ENCODE peak calls at places on chromosome 15, in five cellular contexts. X is fibroblast of lung, E is mucosa of descending colon, C is breast epithelium, B is left ventricle myocardium inferior. J is an unnamed sample.
A peak's percentile ranks its signal among the peaks of the same experiment; 100 is the strongest.

GRCh38 chr15:100259266-100259665 is 82.5 kb downstream of the ADAMTS17 start:
- DNase-seq in X (no peak), E (no peak), C (no peak), B (no peak), J (no peak)

GRCh38 chr15:41892621-41893421 is 1.0 kb downstream of the SPTBN5 start:
- DNase-seq in X (no peak), E (peak; percentile 75), C (peak; percentile 88), B (peak; percentile 84), J (no peak)

GRCh38 chr15:42832577-42832976 is 88.0 kb downstream of the TTBK2 start:
- DNase-seq in X (peak; percentile 65), E (no peak), C (no peak), B (no peak), J (no peak)

GRCh38 chr15:90957105-90957790 is 2.6 kb downstream of the RCCD1 start:
- DNase-seq in X (peak; percentile 31), E (no peak), C (no peak), B (no peak), J (no peak)

GRCh38 chr15:85753791-85754452 is 40.8 kb downstream of the KLHL25 start:
- DNase-seq in X (no peak), E (no peak), C (no peak), B (no peak), J (no peak)

GRCh38 chr15:58434334-58434888 is 2.6 kb downstream of the LIPC start:
- DNase-seq in X (no peak), E (no peak), C (no peak), B (no peak), J (no peak)

GRCh38 chr15:27086146-27086545 is 115.2 kb downstream of the GABRG3 start:
- DNase-seq in X (no peak), E (no peak), C (no peak), B (no peak), J (no peak)

GRCh38 chr15:38707802-38708671 is 143.4 kb upstream of the RASGRP1 start:
- DNase-seq in X (peak; percentile 77), E (peak; percentile 58), C (peak; percentile 23), B (no peak), J (no peak)

GRCh38 chr15:40087991-40088928 is 20.4 kb downstream of the BMF start:
- DNase-seq in X (no peak), E (no peak), C (no peak), B (peak; percentile 53), J (no peak)

GRCh38 chr15:42456971-42457370 is 34.0 kb downstream of the ZNF106 start:
- DNase-seq in X (peak; percentile 39), E (no peak), C (no peak), B (no peak), J (no peak)

GRCh38 chr15:20295238-20295811 is 246.3 kb downstream of the GOLGA6L6 start:
- DNase-seq in X (no peak), E (no peak), C (peak; percentile 18), B (no peak), J (no peak)

GRCh38 chr15:59296181-59296617 is 76.5 kb downstream of the MYO1E start:
- DNase-seq in X (peak; percentile 85), E (no peak), C (no peak), B (no peak), J (peak; percentile 81)

GRCh38 chr15:55742498-55742926 is 440 bp downstream of the PRTG start:
- DNase-seq in X (peak; percentile 42), E (peak; percentile 22), C (no peak), B (peak; percentile 17), J (no peak)

GRCh38 chr15:25394893-25395292 is 43.9 kb downstream of the UBE3A start:
- DNase-seq in X (no peak), E (no peak), C (no peak), B (no peak), J (no peak)

GRCh38 chr15:94185547-94186236 is 45.7 kb upstream of the MCTP2 start:
- DNase-seq in X (no peak), E (no peak), C (no peak), B (no peak), J (no peak)

GRCh38 chr15:29490747-29491471 is 221.3 kb upstream of the NSMCE3 start:
- DNase-seq in X (no peak), E (no peak), C (no peak), B (no peak), J (no peak)

GRCh38 chr15:20340931-20341661 is 200.5 kb downstream of the GOLGA6L6 start:
- DNase-seq in X (no peak), E (no peak), C (peak; percentile 89), B (peak; percentile 71), J (peak; percentile 84)

GRCh38 chr15:63915888-63916731 is 82.4 kb upstream of the HERC1 start:
- DNase-seq in X (peak; percentile 45), E (no peak), C (no peak), B (no peak), J (no peak)

GRCh38 chr15:77909131-77909940 is 168.2 kb downstream of the TBC1D2B start:
- DNase-seq in X (no peak), E (no peak), C (no peak), B (no peak), J (no peak)

GRCh38 chr15:74807302-74807701 is 5.3 kb upstream of the LMAN1L start:
- DNase-seq in X (peak; percentile 55), E (no peak), C (no peak), B (no peak), J (no peak)

GRCh38 chr15:44670087-44670945 is 6.9 kb upstream of the SPG11 start:
- DNase-seq in X (no peak), E (no peak), C (no peak), B (no peak), J (no peak)
- H3K4me1 ChIP-seq in X (no peaks in the 10 kb centered on the region), E (no peaks in the 10 kb centered on the region), C (no peaks in the 10 kb centered on the region), B (peaks cover 12% of the 10 kb centered on the region), J (no peaks in the 10 kb centered on the region)

DNA sequence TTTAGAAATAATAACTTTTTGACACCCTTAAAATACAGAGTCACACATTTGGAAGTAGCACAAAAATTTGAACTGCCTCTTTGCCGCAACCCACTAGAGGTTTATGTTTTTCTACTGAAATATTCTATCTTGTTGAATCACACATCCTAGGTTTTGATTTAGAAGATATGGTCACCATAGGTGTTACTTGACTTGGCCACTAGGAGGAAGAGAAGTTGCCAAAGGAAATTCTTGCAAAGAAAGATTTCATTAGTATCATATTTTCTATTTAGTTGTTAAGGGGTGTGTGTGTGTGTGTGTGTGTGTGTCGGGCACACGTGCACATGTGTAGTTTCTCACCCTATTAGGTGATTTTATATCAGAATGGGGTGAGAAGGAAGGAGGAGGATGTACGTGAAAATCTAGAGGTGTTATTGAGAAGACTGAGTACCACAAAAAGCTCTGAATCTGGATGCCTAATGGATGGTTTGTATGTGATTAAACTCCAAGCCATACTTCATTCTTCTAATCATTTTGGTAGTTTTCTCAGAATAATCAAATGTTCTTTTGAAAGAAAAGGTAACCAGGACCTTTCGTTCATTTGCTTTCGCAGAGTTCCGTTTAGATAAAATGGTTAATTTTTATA is 31.5 kb downstream of the ZFAND6 start:
- DNase-seq in X (no peak), E (no peak), C (no peak), B (no peak), J (no peak)
- TF ChIP-seq CTCF in X (peak; percentile 39), E (no peak), C (no peak), B (no peak), J (peak; percentile 22)

GRCh38 chr15:51736069-51736468 is 1.4 kb downstream of the LYSMD2 start:
- DNase-seq in X (no peak), E (no peak), C (no peak), B (no peak), J (no peak)

GRCh38 chr15:51735211-51735610 is 2.2 kb downstream of the LYSMD2 start:
- DNase-seq in X (no peak), E (no peak), C (no peak), B (no peak), J (no peak)

GRCh38 chr15:51731549-51732267 is 5.7 kb downstream of the LYSMD2 start:
- DNase-seq in X (peak; percentile 78), E (peak; percentile 55), C (no peak), B (no peak), J (no peak)

GRCh38 chr15:51735611-51736010 is 1.8 kb downstream of the LYSMD2 start:
- DNase-seq in X (no peak), E (no peak), C (no peak), B (no peak), J (no peak)

DNA sequence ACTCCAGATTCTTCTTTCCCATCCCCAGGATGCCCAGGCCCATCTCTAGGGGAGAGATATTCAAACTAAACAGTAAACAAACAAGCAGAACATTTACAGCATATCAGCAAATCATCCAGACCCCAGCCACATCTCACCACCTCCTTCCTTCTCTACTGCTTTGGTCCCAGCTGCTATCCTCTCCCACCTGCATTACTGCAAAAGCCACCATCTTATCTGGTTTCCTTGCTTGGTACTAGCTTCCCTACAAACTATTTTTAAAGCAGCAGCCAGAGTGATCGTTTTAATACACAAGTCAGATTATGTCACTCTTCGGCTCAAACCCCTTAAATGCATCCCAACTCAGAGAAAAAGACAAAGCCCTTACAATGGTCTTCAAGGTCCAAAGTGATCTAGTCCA is 4.8 kb downstream of the LYSMD2 start:
- DNase-seq in X (no peak), E (no peak), C (no peak), B (no peak), J (no peak)
- H3K4me1 ChIP-seq in X (peaks cover 3% of the 10 kb centered on the region), E (peaks cover 15% of the 10 kb centered on the region), C (no peaks in the 10 kb centered on the region), B (peaks cover 43% of the 10 kb centered on the region), J (no peaks in the 10 kb centered on the region)

GRCh38 chr15:68561901-68562300 is 16.9 kb upstream of the CORO2B start:
- DNase-seq in X (no peak), E (no peak), C (no peak), B (no peak), J (no peak)
- TF ChIP-seq CTCF in X (no peak), E (no peak), C (no peak), B (no peak), J (no peak)

J was measured in ascending aorta.